ENCODE peak calls at places on chromosomes 7 and 10, in six cellular contexts. Y is tibial artery, M is astrocyte, E is endodermal cell, Z is mucosa of descending colon, C is K562. O is an unnamed sample. For H3K4me1, the result is how much of the 10 kb centered on the place peaks cover.

GRCh38 chr10:34565934-34566333 is 249.2 kb downstream of the PARD3 start:
- DNase-seq in Y (no peak), M (peak), E (no peak), Z (no peak), C (no peak), O (no peak)

GRCh38 chr7:97337849-97338248 is 220.4 kb downstream of the SDHAF3 start:
- DNase-seq in Y (no peak), M (no peak), E (no peak), Z (no peak), C (no peak), O (no peak)

GRCh38 chr7:83472376-83472775 is 176.6 kb downstream of the SEMA3E start:
- DNase-seq in Y (no peak), M (no peak), E (no peak), Z (no peak), C (no peak), O (no peak)

GRCh38 chr7:148746139-148746538 is 47.4 kb downstream of the CUL1 start:
- DNase-seq in Y (no peak), M (no peak), E (no peak), Z (no peak), C (no peak), O (no peak)

GRCh38 chr10:122373713-122374112 is 795 bp upstream of the PLEKHA1 start:
- DNase-seq in Y (no peak), M (no peak), E (no peak), Z (no peak), C (no peak), O (no peak)

GRCh38 chr10:97539523-97540200 is 32.9 kb upstream of the ANKRD2 start:
- DNase-seq in Y (no peak), M (peak), E (peak), Z (no peak), C (no peak), O (no peak)

GRCh38 chr10:86967481-86967941 is 771 bp upstream of the ADIRF start:
- DNase-seq in Y (no peak), M (no peak), E (no peak), Z (no peak), C (no peak), O (no peak)

GRCh38 chr10:28393956-28394568 is 91.2 kb upstream of the MPP7 start:
- DNase-seq in Y (peak), M (peak), E (peak), Z (peak), C (peak), O (peak)

GRCh38 chr7:138006106-138006505 is 4.2 kb upstream of the CREB3L2 start:
- DNase-seq in Y (no peak), M (no peak), E (no peak), Z (no peak), C (no peak), O (no peak)

GRCh38 chr7:149020483-149020882 is 7.8 kb downstream of the PDIA4 start:
- DNase-seq in Y (no peak), M (no peak), E (no peak), Z (no peak), C (no peak), O (no peak)

GRCh38 chr10:36538945-36539586 is 586.3 kb upstream of the ANKRD30A start:
- DNase-seq in Y (no peak), M (peak), E (no peak), Z (no peak), C (no peak), O (no peak)

GRCh38 chr10:103512591-103513382 is 19.3 kb downstream of the NEURL1 start:
- DNase-seq in Y (no peak), M (no peak), E (peak), Z (peak), C (no peak), O (no peak)

GRCh38 chr10:36362257-36362656 is 720.2 kb upstream of the FZD8 start:
- DNase-seq in Y (no peak), M (no peak), E (peak), Z (no peak), C (no peak), O (no peak)

GRCh38 chr10:76411719-76412435 is 980.5 kb downstream of the LRMDA start:
- DNase-seq in Y (peak), M (no peak), E (no peak), Z (no peak), C (no peak), O (no peak)

GRCh38 chr7:69452797-69453196 is 145.5 kb upstream of the AUTS2 start:
- DNase-seq in Y (no peak), M (no peak), E (no peak), Z (no peak), C (no peak), O (no peak)

GRCh38 chr10:122089343-122090015 is 100.5 kb downstream of the TACC2 start:
- DNase-seq in Y (no peak), M (no peak), E (no peak), Z (no peak), C (no peak), O (no peak)

GRCh38 chr10:24822557-24822956 is 98.9 kb upstream of the ARHGAP21 start:
- DNase-seq in Y (no peak), M (no peak), E (no peak), Z (no peak), C (no peak), O (no peak)

GRCh38 chr10:77234599-77234998 is 403.0 kb downstream of the KCNMA1 start:
- DNase-seq in Y (no peak), M (no peak), E (no peak), Z (no peak), C (no peak), O (no peak)

GRCh38 chr10:45368181-45368580 is 5.8 kb upstream of the ALOX5 start:
- DNase-seq in Y (no peak), M (no peak), E (no peak), Z (no peak), C (no peak), O (no peak)

GRCh38 chr10:79221110-79222051 is 125.9 kb upstream of the PPIF start:
- DNase-seq in Y (no peak), M (peak), E (no peak), Z (peak), C (peak), O (no peak)

DNA sequence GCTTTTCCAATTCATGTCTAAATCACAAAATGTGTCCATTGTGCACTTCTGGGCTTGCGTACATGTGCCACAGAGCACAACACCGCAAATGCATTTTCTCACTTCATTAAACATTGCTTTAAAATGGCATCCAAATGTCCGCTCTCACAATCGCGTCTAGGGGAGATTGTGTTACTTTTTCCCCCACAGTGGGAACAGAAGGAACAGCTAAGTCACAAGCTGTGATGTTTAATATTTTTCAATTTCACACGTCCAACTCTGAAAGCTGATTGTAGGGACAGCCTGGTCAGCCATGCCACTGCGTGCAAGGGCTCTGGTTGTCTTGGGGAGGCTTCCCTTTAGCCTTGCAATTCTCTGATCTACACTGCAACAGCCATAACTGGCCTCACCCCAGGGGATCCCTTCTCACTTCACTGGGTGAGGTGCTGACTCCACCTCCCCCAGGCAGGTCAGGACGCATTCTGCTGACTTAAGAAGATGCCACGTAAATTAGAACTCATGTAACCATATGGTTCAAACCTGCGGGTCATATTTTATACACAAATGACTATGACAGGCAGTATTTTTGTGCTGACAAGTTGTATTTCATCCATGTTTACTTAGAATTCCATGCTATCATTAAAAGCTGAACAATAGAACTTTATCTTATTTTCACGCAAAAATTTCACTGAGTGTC is 425.2 kb upstream of the NFE2L3 start:
- DNase-seq in Y (no peak), M (no peak), E (peak), Z (no peak), C (no peak), O (no peak)
- H3K4me1 ChIP-seq in Y (under half), M (under half), E (under half), Z (under half), C (under half), O (under half)

GRCh38 chr7:76292206-76292573 is 10.3 kb upstream of the HSPB1 start:
- DNase-seq in Y (peak), M (no peak), E (no peak), Z (no peak), C (no peak), O (no peak)
- H3K4me1 ChIP-seq in Y (under half), M (under half), E (under half), Z (under half), C (under half), O (under half)

GRCh38 chr10:91742189-91742588 is 56.0 kb upstream of the TNKS2 start:
- DNase-seq in Y (no peak), M (no peak), E (no peak), Z (no peak), C (no peak), O (no peak)

GRCh38 chr10:91740353-91740924 is 57.8 kb upstream of the TNKS2 start:
- DNase-seq in Y (no peak), M (no peak), E (no peak), Z (no peak), C (no peak), O (no peak)

GRCh38 chr10:91745086-91745831 is 53.0 kb upstream of the TNKS2 start:
- DNase-seq in Y (no peak), M (peak), E (peak), Z (peak), C (no peak), O (peak)

GRCh38 chr10:91743460-91743859 is 54.8 kb upstream of the TNKS2 start:
- DNase-seq in Y (no peak), M (no peak), E (no peak), Z (no peak), C (no peak), O (no peak)
- H3K4me1 ChIP-seq in Y (under half), M (under half), E (under half), Z (under half), C (under half), O (under half)

GRCh38 chr7:43698461-43699255 is 30.7 kb downstream of the COA1 start:
- DNase-seq in Y (no peak), M (peak), E (no peak), Z (no peak), C (no peak), O (no peak)
- H3K4me1 ChIP-seq in Y (under half), M (under half), E (under half), Z (under half), C (under half), O (under half)

DNA sequence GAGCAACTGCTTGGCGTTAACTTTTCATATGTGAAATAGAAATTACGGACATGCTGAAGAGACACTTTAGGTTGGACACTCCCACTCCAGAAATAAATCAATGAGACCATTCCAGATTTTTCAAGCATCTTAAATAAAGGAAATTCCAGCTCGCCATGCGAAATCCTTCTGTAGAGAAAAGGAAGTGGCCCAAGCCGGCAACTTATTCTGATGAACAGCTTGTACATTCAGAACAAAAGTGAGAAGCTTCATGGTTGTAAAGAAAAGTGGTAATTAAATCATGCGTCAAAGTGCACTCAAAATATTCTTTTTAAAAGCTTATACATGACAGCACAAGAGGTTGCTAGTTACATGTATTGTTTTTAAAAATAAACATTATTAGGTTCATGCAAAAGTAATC is 153.6 kb upstream of the ITGB1 start:
- DNase-seq in Y (no peak), M (no peak), E (no peak), Z (no peak), C (no peak), O (no peak)
- H3K4me1 ChIP-seq in Y (under half), M (under half), E (under half), Z (under half), C (under half), O (under half)